ENCODE peak calls at places on chromosomes 6 and 20, in four cellular contexts. R is fibroblast of the aortic adventitia, E is ovary, S is B cell. H is an unnamed sample.

GRCh38 chr6:79630883-79631799 is at the start of gene SH3BGRL2:
- DNase-seq in R (peak; percentile 40), E (peak; percentile 70), S (peak; percentile 30), H (peak; percentile 34)

GRCh38 chr6:37713529-37714119 is 15.9 kb upstream of the MDGA1 start:
- DNase-seq in E (no peak), S (no peak), R (peak; percentile 67), H (no peak)

GRCh38 chr20:43040427-43040826 is 149.3 kb downstream of the PTPRT start:
- DNase-seq in E (no peak), R (no peak), S (no peak), H (no peak)

GRCh38 chr6:30295844-30296243 is 30.9 kb upstream of the TRIM39 start:
- DNase-seq in S (no peak), E (no peak), R (no peak), H (no peak)

GRCh38 chr6:131979515-131980337 is 28.6 kb upstream of the CCN2 start:
- DNase-seq in S (no peak), E (no peak), R (peak; percentile 98), H (no peak)

GRCh38 chr6:45681860-45682488 is 304.2 kb upstream of the SUPT3H start:
- DNase-seq in E (no peak), S (peak; percentile 58), R (no peak), H (no peak)

GRCh38 chr20:51523276-51524013 is 19.1 kb downstream of the NFATC2 start:
- DNase-seq in R (no peak), E (no peak), S (no peak), H (no peak)

GRCh38 chr6:137903933-137904821 is 37.1 kb downstream of the TNFAIP3 start:
- DNase-seq in R (peak; percentile 80), S (no peak), E (no peak), H (no peak)

GRCh38 chr20:45835230-45836224 is 1.9 kb downstream of the SNX21 start:
- DNase-seq in R (peak; percentile 92), S (no peak), E (no peak), H (no peak)

GRCh38 chr6:67287566-67287965 is 1347.5 kb upstream of the ADGRB3 start:
- DNase-seq in E (no peak), S (no peak), R (no peak), H (no peak)

GRCh38 chr6:84361372-84362179 is 134.1 kb upstream of the CEP162 start:
- DNase-seq in S (no peak), R (no peak), E (no peak), H (no peak)

GRCh38 chr20:31605902-31606677 is 1.0 kb downstream of the ID1 start:
- DNase-seq in E (peak; percentile 32), S (peak; percentile 58), R (peak; percentile 30), H (no peak)

GRCh38 chr20:32972181-32973076 is 31.8 kb downstream of the SUN5 start:
- DNase-seq in R (no peak), S (peak; percentile 82), E (no peak), H (no peak)

GRCh38 chr20:24657878-24658620 is 188.6 kb downstream of the SYNDIG1 start:
- DNase-seq in E (peak; percentile 16), S (no peak), R (no peak), H (no peak)

GRCh38 chr20:60715172-60715571 is 536.9 kb upstream of the CDH4 start:
- DNase-seq in E (no peak), S (no peak), R (no peak), H (no peak)

GRCh38 chr20:37360515-37361115 is 14.7 kb downstream of the SRC start:
- DNase-seq in E (no peak), S (no peak), R (no peak), H (no peak)

GRCh38 chr6:40972814-40973213 is 66.2 kb downstream of the UNC5CL start:
- DNase-seq in S (no peak), R (no peak), E (no peak), H (no peak)

GRCh38 chr6:118935331-118935668 is 341 bp upstream of the MCM9 start:
- DNase-seq in S (no peak), R (no peak), E (no peak), H (no peak)

GRCh38 chr6:10555625-10556309 is 34.6 kb downstream of the GCNT2 start:
- DNase-seq in R (peak; percentile 23), S (no peak), E (no peak), H (no peak)

GRCh38 chr6:7761047-7761446 is 35.1 kb downstream of the BMP6 start:
- DNase-seq in E (no peak), R (peak; percentile 56), S (no peak), H (no peak)

GRCh38 chr6:70474751-70475150 is 61.4 kb downstream of the FAM135A start:
- DNase-seq in E (no peak), S (no peak), R (no peak), H (no peak)

GRCh38 chr6:33416386-33417126 is 1.4 kb downstream of the CUTA start:
- DNase-seq in R (no peak), S (no peak), E (no peak), H (no peak)

GRCh38 chr6:33080127-33081089 is 4.6 kb downstream of the HLA-DPB1 start:
- DNase-seq in E (peak; percentile 43), R (peak; percentile 14), S (no peak), H (no peak)

GRCh38 chr6:100923481-100923880 is 42.4 kb upstream of the ASCC3 start:
- DNase-seq in S (no peak), E (no peak), R (no peak), H (no peak)

GRCh38 chr20:48718914-48719578 is 108.8 kb downstream of the PREX1 start:
- DNase-seq in R (no peak), S (no peak), E (no peak), H (no peak)
- TF ChIP-seq CTCF in R (no peak), S (no peak), E (no peak), H (no peak)

GRCh38 chr6:120077489-120077888 is 727.9 kb upstream of the MAN1A1 start:
- DNase-seq in R (peak; percentile 3), S (no peak), E (no peak), H (no peak)
- TF ChIP-seq CTCF in R (no peak), S (no peak), E (no peak), H (no peak)

GRCh38 chr6:88725111-88725711 is 238.2 kb downstream of the RNGTT start:
- DNase-seq in R (peak; percentile 14), S (no peak), E (no peak), H (no peak)
- TF ChIP-seq CTCF in R (peak; percentile 3), S (no peak), E (no peak), H (no peak)

DNA sequence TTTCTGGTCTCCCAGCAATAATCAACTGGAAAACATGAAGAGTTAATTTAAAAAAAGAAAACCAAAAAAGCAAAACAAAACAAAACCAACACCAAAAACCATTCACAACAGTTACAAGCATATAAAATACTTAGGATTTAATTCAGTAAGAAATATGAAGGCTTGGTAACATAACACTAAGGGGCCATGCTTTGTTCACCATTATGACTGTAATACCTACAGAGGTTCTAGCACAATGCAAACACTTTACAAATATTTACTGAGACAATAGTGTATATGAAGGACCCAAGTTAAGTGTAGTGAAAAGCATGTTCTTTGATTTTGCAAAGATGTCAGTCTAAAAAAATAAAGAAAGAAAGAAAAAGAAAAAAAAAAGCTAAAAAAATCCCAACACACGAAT is 109.8 kb upstream of the EMILIN3 start:
- DNase-seq in S (no peak), R (no peak), E (no peak), H (no peak)
- TF ChIP-seq CTCF in S (no peak), R (no peak), E (no peak), H (no peak)

GRCh38 chr6:88975369-88975768 is 12.0 kb upstream of the RNGTT start:
- DNase-seq in E (no peak), S (no peak), R (no peak), H (no peak)
- TF ChIP-seq CTCF in E (no peak), S (no peak), R (no peak), H (no peak)

H was measured in omental fat pad.